ENCODE peak calls at places on chromosomes 7 and 10, in nine cellular contexts. N, A, R, T, F, L, H, P and E are unnamed samples.

GRCh38 chr10:108301002-108301401 is 1136.5 kb upstream of the SORCS1 start:
- DNase-seq in H (no peak), L (no peak), P (no peak), T (no peak), N (no peak), A (no peak), F (no peak), R (no peak), E (no peak)

GRCh38 chr7:83610649-83611304 is 38.2 kb downstream of the SEMA3E start:
- DNase-seq in N (no peak), R (no peak), A (no peak), P (no peak), H (no peak), T (no peak), F (no peak), L (no peak), E (no peak)

GRCh38 chr10:46538723-46539426 is 17.6 kb downstream of the GPRIN2 start:
- DNase-seq in L (no peak), T (no peak), H (no peak), N (no peak), P (no peak), A (no peak), F (no peak), R (no peak), E (no peak)

GRCh38 chr7:36746347-36746746 is 22.1 kb upstream of the AOAH start:
- DNase-seq in P (no peak), F (no peak), R (peak; percentile 7), H (no peak), T (no peak), A (no peak), N (no peak), L (no peak), E (no peak)

GRCh38 chr7:4845740-4846142 is 16.1 kb downstream of the PAPOLB start:
- DNase-seq in F (no peak), H (no peak), P (peak; percentile 15), R (no peak), A (no peak), N (no peak), L (no peak), T (no peak), E (peak; percentile 54)

GRCh38 chr7:80277434-80278427 is 143.1 kb downstream of the GNAI1 start:
- DNase-seq in H (peak; percentile 5), L (peak; percentile 94), R (peak; percentile 61), P (peak; percentile 27), A (peak; percentile 82), N (no peak), T (peak; percentile 76), F (no peak), E (peak; percentile 87)

GRCh38 chr7:87445897-87446296 is 29.6 kb downstream of the ABCB4 start:
- DNase-seq in R (no peak), F (no peak), H (no peak), P (no peak), T (no peak), L (no peak), N (no peak), A (no peak), E (no peak)

GRCh38 chr10:88553116-88553752 is 29.9 kb downstream of the RNLS start:
- DNase-seq in N (peak; percentile 2), F (peak; percentile 42), A (peak; percentile 69), T (peak; percentile 52), H (peak; percentile 46), P (peak; percentile 72), R (peak; percentile 93), L (peak; percentile 80), E (peak; percentile 69)

GRCh38 chr10:104304927-104305326 is 33.3 kb downstream of the ITPRIP start:
- DNase-seq in F (no peak), N (no peak), P (no peak), A (no peak), T (no peak), L (no peak), H (no peak), R (peak; percentile 36), E (no peak)

GRCh38 chr7:150399861-150400778 is 21.0 kb downstream of the ZNF775 start:
- DNase-seq in L (peak; percentile 50), F (no peak), P (peak; percentile 43), A (peak; percentile 88), H (no peak), T (peak; percentile 96), R (peak; percentile 46), N (no peak), E (peak; percentile 86)

GRCh38 chr7:70710011-70710480 is 421.9 kb upstream of the GALNT17 start:
- DNase-seq in F (peak; percentile 67), R (peak; percentile 57), N (no peak), L (peak; percentile 40), A (peak; percentile 100), H (peak; percentile 65), T (peak; percentile 96), P (peak; percentile 90), E (peak; percentile 35)

GRCh38 chr10:74855027-74855426 is 28.6 kb downstream of the KAT6B start:
- DNase-seq in T (no peak), L (no peak), P (no peak), H (no peak), N (no peak), F (no peak), R (no peak), A (no peak), E (no peak)

GRCh38 chr10:31771345-31771831 is 157.2 kb downstream of the ARHGAP12 start:
- DNase-seq in N (no peak), R (peak; percentile 36), T (no peak), P (peak; percentile 74), A (no peak), F (no peak), L (no peak), H (no peak), E (no peak)

GRCh38 chr10:88541116-88541626 is 41.9 kb downstream of the RNLS start:
- DNase-seq in P (no peak), T (no peak), R (peak; percentile 80), A (no peak), F (no peak), L (no peak), N (no peak), H (no peak), E (no peak)

GRCh38 chr7:7529328-7529727 is 6.3 kb downstream of the COL28A1 start:
- DNase-seq in R (no peak), A (no peak), N (no peak), H (no peak), P (no peak), F (no peak), T (no peak), L (no peak), E (no peak)

GRCh38 chr7:155531686-155532085 is 14.7 kb downstream of the CNPY1 start:
- DNase-seq in H (no peak), L (peak; percentile 79), A (no peak), F (peak; percentile 59), N (no peak), P (no peak), R (no peak), T (no peak), E (no peak)

GRCh38 chr7:129298268-129298893 is 73.6 kb downstream of the AHCYL2 start:
- DNase-seq in A (peak; percentile 54), T (peak; percentile 29), L (peak; percentile 70), P (peak; percentile 43), R (peak; percentile 37), F (peak; percentile 38), N (peak; percentile 33), H (peak; percentile 22), E (peak; percentile 68)